ENCODE peak calls at places on chromosomes 5 and 9, in seven cellular contexts. O is neuronal stem cell, A is neural progenitor cell, P is spleen, T is thoracic aorta, Q is lung, C is brain microvascular endothelial cell. H is an unnamed sample. For H3K36me3, the result is how much of the 10 kb centered on the place peaks cover.

GRCh38 chr5:36875789-36876388 is 680 bp upstream of the NIPBL start:
- DNase-seq in O (peak), A (peak), P (peak), T (no peak), Q (peak), C (peak), H (peak)

GRCh38 chr9:90057361-90057760 is 452.5 kb downstream of the GADD45G start:
- DNase-seq in O (no peak), A (no peak), P (no peak), T (no peak), Q (no peak), C (no peak), H (no peak)

GRCh38 chr9:128088253-128088945 is 20.4 kb downstream of the SLC25A25 start:
- DNase-seq in O (no peak), A (no peak), P (peak), T (no peak), Q (no peak), C (no peak), H (no peak)

GRCh38 chr5:111853748-111854147 is 96.8 kb upstream of the NREP start:
- DNase-seq in O (no peak), A (no peak), P (no peak), T (no peak), Q (no peak), C (no peak), H (no peak)

GRCh38 chr9:131656356-131657030 is 83.4 kb downstream of the RAPGEF1 start:
- DNase-seq in O (no peak), A (no peak), P (peak), T (peak), Q (peak), C (no peak), H (peak)

GRCh38 chr9:100473271-100474081 is 527 bp downstream of the TMEFF1 start:
- DNase-seq in O (peak), A (peak), P (peak), T (no peak), Q (no peak), C (no peak), H (no peak)

GRCh38 chr9:96453625-96454024 is 3.7 kb downstream of the HABP4 start:
- DNase-seq in O (no peak), A (peak), P (no peak), T (no peak), Q (no peak), C (peak), H (peak)

GRCh38 chr9:35341021-35341420 is 148.9 kb upstream of the RUSC2 start:
- DNase-seq in O (no peak), A (no peak), P (no peak), T (no peak), Q (no peak), C (no peak), H (no peak)

GRCh38 chr5:88515881-88516819 is 247.5 kb upstream of the TMEM161B start:
- DNase-seq in O (no peak), A (no peak), P (no peak), T (no peak), Q (no peak), C (no peak), H (peak)

GRCh38 chr5:14397717-14398116 is 183.9 kb upstream of the OTULINL start:
- DNase-seq in O (no peak), A (no peak), P (no peak), T (no peak), Q (no peak), C (peak), H (peak)

GRCh38 chr9:130468566-130468965 is 23.8 kb downstream of the ASS1 start:
- DNase-seq in O (no peak), A (no peak), P (no peak), T (no peak), Q (no peak), C (no peak), H (no peak)
- H3K36me3 ChIP-seq in O (under half), A (under half), P (under half), T (under half), Q (under half), C (under half), H (under half)

GRCh38 chr5:133611357-133612020 is 852 bp downstream of the FSTL4 start:
- DNase-seq in O (peak), A (peak), P (no peak), T (no peak), Q (no peak), C (no peak), H (no peak)
- H3K4me3 ChIP-seq in O (peak), A (peak), P (peak), T (peak), Q (no peak), C (no peak), H (peak)

GRCh38 chr5:73841641-73842040 is 215.6 kb downstream of the ARHGEF28 start:
- DNase-seq in O (no peak), A (no peak), P (no peak), T (no peak), Q (no peak), C (no peak), H (no peak)
- H3K36me3 ChIP-seq in O (under half), A (under half), P (under half), T (under half), Q (under half), C (under half), H (under half)

GRCh38 chr5:42950091-42950465 is 90.0 kb downstream of the ANXA2R start:
- DNase-seq in O (no peak), A (no peak), P (no peak), T (no peak), Q (no peak), C (no peak), H (no peak)

GRCh38 chr5:42951169-42951846 is 88.8 kb downstream of the ANXA2R start:
- DNase-seq in O (no peak), A (no peak), P (peak), T (no peak), Q (no peak), C (peak), H (no peak)

GRCh38 chr5:42949348-42950090 is 90.6 kb downstream of the ANXA2R start:
- DNase-seq in O (no peak), A (no peak), P (peak), T (no peak), Q (peak), C (peak), H (peak)

GRCh38 chr5:42950466-42951168 is 89.5 kb downstream of the ANXA2R start:
- DNase-seq in O (no peak), A (no peak), P (no peak), T (peak), Q (peak), C (peak), H (peak)

GRCh38 chr5:42948961-42949347 is 91.2 kb downstream of the ANXA2R start:
- DNase-seq in O (no peak), A (no peak), P (no peak), T (no peak), Q (no peak), C (no peak), H (no peak)
- H3K4me3 ChIP-seq in O (no peak), A (no peak), P (peak), T (peak), Q (no peak), C (peak), H (no peak)

GRCh38 chr9:74847478-74848149 is 40.1 kb downstream of the TRPM6 start:
- DNase-seq in O (no peak), A (no peak), P (no peak), T (no peak), Q (no peak), C (no peak), H (no peak)
- H3K36me3 ChIP-seq in O (under half), A (under half), P (under half), T (under half), Q (under half), C (under half), H (under half)

DNA sequence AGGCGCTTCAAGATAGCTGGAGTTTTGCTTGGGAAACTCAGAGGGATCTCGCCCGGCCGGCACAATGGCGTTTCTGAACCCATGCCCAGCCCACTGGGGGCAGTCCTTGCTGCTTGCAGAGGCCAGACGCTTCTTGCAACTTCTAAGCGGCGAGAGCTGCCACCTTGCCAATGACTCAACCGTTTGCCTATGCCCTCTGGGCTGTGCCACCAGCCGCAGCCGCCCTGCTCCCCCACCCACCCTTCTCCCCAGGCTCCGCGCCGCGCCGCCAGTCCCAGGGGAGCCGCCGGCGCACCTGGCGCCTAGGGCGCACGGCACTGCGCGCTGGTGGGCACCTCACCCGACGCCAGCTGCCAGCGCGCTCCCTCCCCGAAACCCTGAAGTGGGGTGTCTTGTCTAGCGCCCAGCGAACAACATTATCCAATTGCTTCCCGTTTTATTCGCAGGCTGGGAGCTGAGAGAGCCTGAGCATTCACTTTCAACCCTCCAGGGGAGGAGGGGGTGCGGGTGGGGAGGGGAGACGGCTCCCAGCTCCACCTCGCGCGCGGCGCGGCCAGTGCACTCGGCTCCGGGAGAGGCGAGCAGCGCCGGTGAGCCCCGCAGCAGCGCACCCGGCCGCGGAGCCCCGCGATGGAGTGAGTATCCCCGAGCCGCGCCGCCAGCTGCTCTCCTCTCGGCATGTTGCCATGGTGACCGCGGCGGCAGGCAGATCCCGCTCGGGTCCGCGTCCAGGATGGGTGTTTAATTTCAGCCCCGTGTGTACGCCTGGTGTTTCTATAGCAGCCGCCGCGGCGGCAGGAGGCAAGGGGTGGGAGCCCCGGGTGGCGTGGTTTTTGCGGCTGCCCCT is 139.5 kb upstream of the PALM2AKAP2 start:
- DNase-seq in O (peak), A (peak), P (peak), T (peak), Q (peak), C (peak), H (peak)
- H3K4me3 ChIP-seq in O (peak), A (peak), P (peak), T (peak), Q (no peak), C (peak), H (peak)

DNA sequence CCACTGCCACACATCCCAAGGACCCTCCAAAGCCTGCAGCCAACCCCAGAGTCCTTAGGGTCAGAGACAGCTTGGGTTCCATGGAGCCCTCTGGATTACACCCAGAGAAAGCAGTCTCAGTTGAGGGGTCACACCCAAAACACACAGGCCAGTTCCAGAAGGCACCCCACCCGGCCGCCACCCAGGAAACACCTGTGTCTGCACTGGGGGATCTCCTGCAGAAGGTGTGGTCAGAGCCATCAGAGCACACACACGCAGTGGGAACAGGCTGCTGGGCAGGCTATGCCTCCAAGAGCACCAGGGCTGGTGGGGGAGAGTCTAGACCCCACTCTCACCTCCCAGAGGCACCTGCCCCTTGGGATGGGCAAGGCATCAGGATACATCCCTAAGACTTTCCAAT is 27.3 kb downstream of the NIPAL4 start:
- DNase-seq in O (no peak), A (no peak), P (peak), T (no peak), Q (no peak), C (no peak), H (no peak)
- H3K36me3 ChIP-seq in O (under half), A (under half), P (half or more), T (under half), Q (under half), C (half or more), H (under half)

GRCh38 chr9:88198346-88198807 is 60.1 kb upstream of the SPATA31C2 start:
- DNase-seq in O (no peak), A (no peak), P (no peak), T (no peak), Q (no peak), C (peak), H (peak)
- H3K4me3 ChIP-seq in O (no peak), A (no peak), P (peak), T (peak), Q (no peak), C (no peak), H (no peak)

DNA sequence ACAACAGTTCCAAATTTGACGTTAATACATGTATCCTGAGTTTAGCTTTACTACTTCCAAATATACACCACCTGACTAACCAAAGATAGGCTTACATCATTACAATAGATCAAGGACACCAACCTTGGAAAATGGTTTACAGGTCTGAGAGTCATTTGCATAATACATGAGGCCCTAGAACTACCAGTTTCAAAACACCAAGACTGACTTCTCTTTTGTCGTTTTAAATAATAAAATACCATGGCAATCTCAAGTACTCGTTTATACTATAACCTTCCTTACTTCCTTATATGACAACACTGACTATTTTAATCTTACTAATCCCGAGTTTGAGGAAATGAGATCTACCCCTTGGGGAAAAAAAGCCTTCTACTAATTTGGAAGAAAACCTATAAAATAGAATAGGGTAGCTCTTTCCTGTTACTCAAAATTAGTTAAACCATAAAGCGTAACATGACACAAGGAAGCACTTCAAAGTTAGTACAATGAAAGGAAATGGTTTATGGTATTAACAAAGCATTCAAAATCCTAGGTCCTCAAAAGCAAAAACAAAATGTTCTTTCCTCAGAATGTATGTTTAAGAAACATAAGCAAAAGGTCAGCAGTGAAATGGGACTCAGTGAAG is 42.1 kb downstream of the UBQLN1 start:
- DNase-seq in O (no peak), A (no peak), P (no peak), T (no peak), Q (no peak), C (no peak), H (no peak)
- H3K36me3 ChIP-seq in O (half or more), A (under half), P (under half), T (under half), Q (under half), C (under half), H (under half)

DNA sequence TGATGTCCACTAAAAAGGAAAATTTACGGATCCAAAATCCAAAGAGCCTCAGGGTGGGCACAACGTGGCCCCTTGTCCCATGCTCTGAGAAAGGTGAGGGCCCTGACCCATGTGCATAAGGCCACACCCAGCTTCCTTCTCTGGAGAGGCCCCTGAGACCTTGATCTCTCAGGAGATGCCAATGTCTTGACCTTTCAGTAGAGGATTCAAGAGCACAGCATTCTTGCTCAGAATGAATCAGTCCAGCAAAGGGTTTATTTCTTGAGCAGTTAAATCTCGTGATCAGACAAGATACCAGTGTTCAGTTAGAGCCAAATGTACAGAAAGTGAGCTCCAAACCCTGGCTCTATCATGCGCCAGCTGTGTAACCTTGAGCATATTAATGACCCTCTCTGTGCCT is 115.9 kb upstream of the DAPK1 start:
- DNase-seq in O (no peak), A (no peak), P (no peak), T (no peak), Q (no peak), C (no peak), H (no peak)
- H3K4me3 ChIP-seq in O (no peak), A (no peak), P (no peak), T (no peak), Q (no peak), C (no peak), H (no peak)

H was measured in bronchial epithelial cell.